ENCODE peak calls at places on chromosomes 5 and 9, in ten cellular contexts. A is IMR-90, S is GM23248, E is Peyer's patch, C is gastrocnemius medialis, O is prostate gland, I is PC-3, L is adrenal gland, K is tibial nerve, Q is body of pancreas. N is an unnamed sample. For H3K27me3, the result is how much of the 10 kb centered on the place peaks cover.

GRCh38 chr5:88544616-88545150 is 276.0 kb upstream of the TMEM161B start:
- DNase-seq in A (no peak), S (no peak), E (no peak), C (no peak), O (no peak), I (no peak), L (no peak), K (no peak), Q (no peak), N (no peak)

GRCh38 chr9:93121316-93122241 is 12.5 kb downstream of the NINJ1 start:
- DNase-seq in A (no peak), S (no peak), E (no peak), C (no peak), O (no peak), I (no peak), L (peak), K (no peak), Q (peak), N (no peak)

GRCh38 chr9:4259489-4259888 is 40.4 kb downstream of the GLIS3 start:
- DNase-seq in A (no peak), S (no peak), E (no peak), C (no peak), O (no peak), I (no peak), L (no peak), K (no peak), Q (no peak), N (no peak)

GRCh38 chr5:72402959-72403628 is 82.9 kb downstream of the PTCD2 start:
- DNase-seq in A (no peak), S (peak), E (no peak), C (no peak), O (no peak), I (peak), L (no peak), K (peak), Q (peak), N (peak)

GRCh38 chr5:75574791-75575190 is 36.5 kb upstream of the ANKDD1B start:
- DNase-seq in A (peak), S (no peak), E (no peak), C (no peak), O (no peak), I (no peak), L (no peak), K (no peak), Q (no peak), N (no peak)

GRCh38 chr9:80285325-80285724 is 713.6 kb downstream of the TLE4 start:
- DNase-seq in A (peak), S (no peak), E (no peak), C (no peak), O (no peak), I (peak), L (no peak), K (peak), Q (no peak), N (no peak)

GRCh38 chr9:86867658-86868313 is 79.5 kb downstream of the GAS1 start:
- DNase-seq in A (no peak), S (no peak), E (no peak), C (no peak), O (no peak), I (no peak), L (no peak), K (no peak), Q (peak), N (no peak)

GRCh38 chr9:74800226-74800625 is 87.5 kb downstream of the TRPM6 start:
- DNase-seq in A (no peak), S (no peak), E (no peak), C (no peak), O (no peak), I (no peak), L (no peak), K (no peak), Q (no peak), N (no peak)

GRCh38 chr5:98836175-98836574 is 62.7 kb downstream of the RGMB start:
- DNase-seq in A (no peak), S (peak), E (no peak), C (no peak), O (no peak), I (no peak), L (no peak), K (no peak), Q (no peak), N (peak)

GRCh38 chr9:123335227-123335985 is 20.6 kb upstream of the CRB2 start:
- DNase-seq in A (peak), S (peak), E (no peak), C (no peak), O (no peak), I (no peak), L (no peak), K (no peak), Q (peak), N (no peak)

GRCh38 chr5:89338935-89339334 is 456.0 kb upstream of the MEF2C start:
- DNase-seq in A (peak), S (peak), E (no peak), C (no peak), O (no peak), I (peak), L (no peak), K (no peak), Q (no peak), N (no peak)

GRCh38 chr5:108687599-108688220 is 60.0 kb upstream of the FER start:
- DNase-seq in A (no peak), S (peak), E (no peak), C (no peak), O (no peak), I (no peak), L (no peak), K (no peak), Q (no peak), N (no peak)

GRCh38 chr5:77898385-77898784 is 122.2 kb upstream of the TBCA start:
- DNase-seq in A (no peak), S (no peak), E (no peak), C (no peak), O (no peak), I (no peak), L (no peak), K (no peak), Q (no peak), N (no peak)

DNA sequence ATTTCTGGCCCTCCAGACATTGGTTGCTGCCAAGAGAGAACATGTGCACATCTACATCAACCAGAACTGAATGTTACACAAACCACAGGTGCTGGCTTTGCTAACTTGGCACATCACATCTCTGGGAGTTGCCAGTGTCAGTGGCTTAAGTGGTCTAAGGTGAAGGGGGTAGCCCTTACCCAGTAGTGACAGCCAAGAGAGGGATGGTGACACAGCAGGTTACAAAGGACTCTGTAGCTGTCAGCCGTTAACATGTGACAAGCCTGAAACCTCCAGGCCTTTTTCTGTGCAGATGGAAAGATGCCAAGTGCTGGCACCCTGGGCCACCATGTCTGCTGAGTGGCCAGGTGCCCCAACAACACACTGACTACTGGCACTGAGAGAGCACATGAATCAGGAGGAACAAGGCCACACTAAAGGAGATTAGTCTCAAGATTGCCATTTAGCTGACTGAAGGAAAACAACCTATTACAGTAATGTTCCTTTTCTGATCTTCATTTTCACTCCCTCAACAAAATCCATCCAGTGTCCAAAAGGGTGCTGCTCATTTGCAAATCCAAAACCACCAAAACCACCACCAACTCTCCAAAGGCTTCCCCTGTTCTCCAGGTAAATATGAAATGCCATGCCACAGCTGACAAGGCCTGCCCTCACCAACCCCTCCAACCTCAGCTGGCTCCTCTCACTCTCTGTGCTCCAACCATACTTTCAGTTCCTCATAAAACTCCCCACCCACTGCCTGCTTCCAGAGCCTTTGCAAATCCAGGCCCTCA is 20.2 kb downstream of the SIL1 start:
- DNase-seq in A (peak), S (peak), E (no peak), C (peak), O (peak), I (no peak), L (peak), K (no peak), Q (peak), N (peak)
- H3K27ac ChIP-seq in A (no peak), S (no peak), E (no peak), C (peak), O (peak), I (no peak), L (peak), K (peak), Q (peak), N (peak)

DNA sequence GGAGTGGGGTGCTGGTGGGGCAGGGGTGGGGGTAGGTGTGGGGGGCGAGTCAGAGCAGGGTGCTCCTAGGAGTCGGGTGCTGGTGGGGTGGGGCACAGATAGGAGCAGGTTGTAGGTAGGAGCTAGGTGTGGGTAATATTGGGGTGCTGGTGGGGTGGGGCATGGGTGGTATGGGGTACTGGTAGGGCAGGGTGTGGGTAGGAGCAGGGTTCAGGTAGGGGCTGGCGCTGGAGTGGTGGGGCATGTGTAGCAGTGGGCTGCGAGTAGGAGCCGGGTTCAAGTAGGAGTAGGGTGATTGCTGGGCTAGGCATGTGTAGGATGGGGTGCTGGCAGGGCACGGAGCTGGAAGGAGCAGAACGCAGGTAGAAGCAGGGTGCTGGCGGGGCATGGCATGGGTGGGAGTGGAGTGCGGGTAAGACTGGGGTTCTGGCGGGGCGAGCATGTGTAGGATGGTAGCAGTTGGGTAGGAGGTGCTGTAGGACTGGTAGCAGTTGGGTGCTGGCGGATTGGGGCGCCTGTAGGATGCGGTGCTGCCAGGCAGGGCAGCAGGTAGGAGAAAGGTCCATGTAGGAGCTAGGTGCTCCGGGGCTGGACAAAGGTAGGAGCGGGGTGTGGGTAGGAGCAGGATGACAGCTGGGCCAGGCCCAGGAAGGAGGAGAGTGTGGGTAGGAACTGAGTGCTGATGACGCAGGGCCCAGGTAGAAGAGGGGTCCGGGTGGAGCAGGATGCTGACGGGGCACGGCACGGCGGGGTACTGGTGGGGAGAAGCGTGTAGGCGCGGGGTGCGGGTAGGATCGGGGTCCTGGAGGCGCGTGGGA is 105.5 kb upstream of the SIMC1 start:
- DNase-seq in A (no peak), S (no peak), E (no peak), C (no peak), O (no peak), I (no peak), L (peak), K (no peak), Q (no peak), N (no peak)
- H3K27me3 ChIP-seq in A (under half), S (under half), E (under half), C (under half), O (under half), I (under half), L (under half), K (under half), Q (under half), N (under half)

DNA sequence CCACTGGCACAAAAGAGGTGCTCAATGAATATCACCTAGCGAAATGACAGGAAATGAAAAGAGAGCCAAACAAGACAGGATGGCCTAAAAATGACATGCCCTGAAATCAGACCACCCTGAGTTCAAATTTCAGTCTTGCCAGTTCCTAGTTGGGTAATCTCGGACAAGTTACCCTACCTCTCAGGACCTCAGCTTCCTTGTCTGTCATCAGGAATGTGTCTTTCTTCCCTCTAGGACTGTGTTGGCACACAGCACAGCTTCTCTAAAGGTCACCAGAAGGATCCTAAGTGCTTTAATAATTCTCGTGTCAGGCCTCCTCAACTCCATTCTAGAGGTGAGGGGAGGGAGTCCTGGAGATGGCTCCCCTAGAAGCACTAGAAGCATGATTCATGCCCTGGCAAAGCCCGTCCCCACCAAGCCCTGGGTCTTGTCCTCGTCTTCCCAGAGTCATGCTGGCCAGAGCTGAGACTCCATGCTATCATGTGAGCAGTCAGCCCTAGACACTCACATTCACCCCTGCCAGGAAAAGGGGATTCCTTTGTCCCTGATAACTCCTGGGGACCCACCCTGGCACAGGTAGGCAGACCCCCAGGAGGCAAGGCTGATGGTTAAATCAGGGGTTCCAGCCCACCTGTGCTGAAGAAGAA is 128.8 kb upstream of the HAND1 start:
- DNase-seq in A (no peak), S (no peak), E (no peak), C (no peak), O (no peak), I (no peak), L (no peak), K (no peak), Q (no peak), N (no peak)
- H3K27ac ChIP-seq in A (no peak), S (no peak), E (no peak), C (no peak), O (no peak), I (no peak), L (no peak), K (no peak), Q (no peak), N (no peak)

GRCh38 chr9:77011973-77012817 is 7.3 kb upstream of the FOXB2 start:
- DNase-seq in A (peak), S (peak), E (peak), C (no peak), O (no peak), I (peak), L (peak), K (peak), Q (peak), N (peak)
- H3K27me3 ChIP-seq in A (half or more), S (half or more), E (half or more), C (half or more), O (half or more), I (half or more), L (half or more), K (half or more), Q (under half), N (half or more)

GRCh38 chr9:116447914-116448313 is 239.2 kb upstream of the TRIM32 start:
- DNase-seq in A (no peak), S (no peak), E (no peak), C (no peak), O (no peak), I (no peak), L (no peak), K (no peak), Q (no peak), N (no peak)

GRCh38 chr9:116437411-116438370 is 249.4 kb upstream of the TRIM32 start:
- DNase-seq in A (no peak), S (no peak), E (no peak), C (no peak), O (no peak), I (no peak), L (peak), K (no peak), Q (no peak), N (no peak)

GRCh38 chr9:116448463-116448862 is 238.6 kb upstream of the TRIM32 start:
- DNase-seq in A (no peak), S (no peak), E (no peak), C (no peak), O (no peak), I (no peak), L (no peak), K (no peak), Q (no peak), N (no peak)

DNA sequence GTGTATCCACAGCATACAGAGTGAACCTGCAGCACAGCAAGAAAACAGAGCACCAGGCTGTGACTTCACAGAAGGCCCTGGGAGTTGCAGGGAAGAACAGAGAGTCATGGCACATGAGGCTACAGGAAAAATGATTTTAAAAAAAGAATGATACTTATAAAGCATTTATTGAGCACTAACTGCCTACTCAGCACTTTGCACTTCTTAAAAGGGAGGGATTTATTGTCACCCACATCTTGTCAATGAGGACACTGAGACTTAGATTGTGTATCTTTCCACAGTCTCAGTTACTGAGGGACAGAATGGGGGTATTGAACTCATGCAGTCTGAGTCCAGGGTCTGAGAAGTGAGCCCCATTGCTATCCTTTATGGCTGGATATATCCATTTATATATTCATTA is 244.6 kb upstream of the TRIM32 start:
- DNase-seq in A (no peak), S (no peak), E (no peak), C (no peak), O (no peak), I (no peak), L (no peak), K (no peak), Q (no peak), N (no peak)
- H3K27ac ChIP-seq in A (no peak), S (no peak), E (no peak), C (no peak), O (no peak), I (no peak), L (no peak), K (no peak), Q (no peak), N (no peak)

DNA sequence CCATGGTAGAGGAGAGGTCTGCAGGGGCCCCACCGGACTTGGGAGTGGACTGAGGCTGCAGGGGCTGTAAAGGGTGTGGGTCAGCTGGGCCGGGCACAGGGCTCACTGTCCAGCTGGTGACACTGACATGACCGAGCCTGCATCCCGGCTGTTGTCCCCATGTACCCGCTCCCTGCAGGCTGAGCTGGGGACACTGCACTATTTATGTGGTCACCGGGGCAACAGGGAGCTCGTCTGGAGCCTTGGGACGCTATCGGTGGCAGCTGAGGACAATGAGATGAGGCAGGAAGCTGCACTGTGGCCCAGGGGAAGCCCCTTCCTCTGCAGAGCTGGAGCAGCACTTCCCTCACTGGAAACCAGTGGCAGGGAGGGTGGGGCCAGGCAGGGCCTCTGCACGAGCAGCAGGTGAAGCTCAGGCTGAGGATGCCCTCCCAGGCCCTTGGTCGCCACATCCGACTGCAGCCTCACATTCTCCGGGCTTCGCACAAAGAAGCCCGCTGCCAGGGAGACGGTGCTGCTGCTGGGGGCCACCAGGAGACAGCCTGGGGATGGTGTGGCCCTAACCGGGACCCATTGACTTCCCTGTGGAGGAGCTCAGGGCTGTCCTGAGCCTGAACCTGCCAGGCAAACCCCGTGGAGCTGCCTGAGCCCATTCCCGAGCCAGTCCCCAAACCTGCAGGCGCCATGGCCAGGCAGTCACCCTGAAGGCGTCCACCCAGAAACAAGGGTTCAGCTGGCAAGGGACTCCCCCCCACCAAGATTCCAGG is 26.4 kb downstream of the ZDHHC11B start:
- DNase-seq in A (no peak), S (no peak), E (no peak), C (no peak), O (no peak), I (no peak), L (no peak), K (no peak), Q (peak), N (peak)
- H3K27me3 ChIP-seq in A (under half), S (under half), E (under half), C (under half), O (under half), I (under half), L (under half), K (under half), Q (under half), N (under half)

GRCh38 chr5:149448831-149449714 is 70.0 kb upstream of the IL17B start:
- DNase-seq in A (no peak), S (no peak), E (no peak), C (no peak), O (no peak), I (peak), L (no peak), K (no peak), Q (peak), N (peak)

GRCh38 chr5:149452007-149452664 is 73.0 kb upstream of the IL17B start:
- DNase-seq in A (peak), S (peak), E (no peak), C (no peak), O (no peak), I (no peak), L (peak), K (no peak), Q (peak), N (peak)

GRCh38 chr5:149447373-149448367 is 68.6 kb upstream of the IL17B start:
- DNase-seq in A (no peak), S (no peak), E (no peak), C (no peak), O (no peak), I (no peak), L (no peak), K (no peak), Q (no peak), N (no peak)

GRCh38 chr5:149452665-149453617 is 73.8 kb upstream of the IL17B start:
- DNase-seq in A (peak), S (peak), E (no peak), C (peak), O (no peak), I (peak), L (no peak), K (no peak), Q (peak), N (peak)

GRCh38 chr5:149450199-149450598 is 71.1 kb upstream of the IL17B start:
- DNase-seq in A (peak), S (peak), E (no peak), C (peak), O (peak), I (no peak), L (peak), K (no peak), Q (peak), N (peak)
- H3K27ac ChIP-seq in A (peak), S (peak), E (peak), C (peak), O (peak), I (no peak), L (peak), K (peak), Q (no peak), N (peak)

N was measured in colonic mucosa.